ENCODE peak calls at places on chromosomes 7 and 10, in four cellular contexts. L, G, H and J are unnamed samples.
A peak's percentile ranks its signal among the peaks of the same experiment; 100 is the strongest.

GRCh38 chr10:91389636-91390512 is 20.3 kb upstream of the HECTD2 start:
- DNase-seq in L (peak; percentile 71), H (peak; percentile 38), G (no peak), J (no peak)

GRCh38 chr10:61757525-61758397 is 95.0 kb downstream of the CABCOCO1 start:
- DNase-seq in L (peak; percentile 73), H (peak; percentile 70), G (no peak), J (no peak)

GRCh38 chr7:135917721-135918120 is 59.4 kb downstream of the MTPN start:
- DNase-seq in L (no peak), G (no peak), H (no peak), J (no peak)

GRCh38 chr10:43417950-43418768 is 9.2 kb upstream of the HNRNPF start:
- DNase-seq in L (no peak), G (no peak), H (no peak), J (no peak)

GRCh38 chr10:61655335-61655851 is 7.3 kb upstream of the CABCOCO1 start:
- DNase-seq in H (no peak), G (no peak), L (peak; percentile 63), J (no peak)

GRCh38 chr10:66277481-66277880 is 648.4 kb upstream of the LRRTM3 start:
- DNase-seq in G (no peak), H (no peak), L (no peak), J (no peak)

GRCh38 chr10:105950410-105950809 is 1214.1 kb downstream of the SORCS1 start:
- DNase-seq in H (peak; percentile 24), G (peak; percentile 54), L (peak; percentile 34), J (peak; percentile 16)

GRCh38 chr7:39105720-39106119 is 128.0 kb downstream of the POU6F2 start:
- DNase-seq in G (no peak), H (no peak), L (no peak), J (no peak)